ENCODE peak calls at places on chromosome 16, in four cellular contexts. K is spleen, E is stomach, C is transverse colon. H is an unnamed sample.

GRCh38 chr16:7456221-7456620 is 123.6 kb downstream of the RBFOX1 start:
- DNase-seq in K (no peak), E (no peak), C (no peak), H (no peak)

GRCh38 chr16:46787909-46788308 is 39.8 kb upstream of the MYLK3 start:
- DNase-seq in K (no peak), E (no peak), C (no peak), H (no peak)

GRCh38 chr16:27972500-27972899 is 91.0 kb downstream of the GSG1L start:
- DNase-seq in K (peak), E (no peak), C (peak), H (no peak)

GRCh38 chr16:72974142-72974769 is 73.7 kb downstream of the ZFHX3 start:
- DNase-seq in K (no peak), E (peak), C (no peak), H (no peak)

GRCh38 chr16:19860146-19861030 is 24.3 kb downstream of the GPRC5B start:
- DNase-seq in K (peak), E (no peak), C (no peak), H (no peak)

GRCh38 chr16:65510850-65511249 is 389.0 kb upstream of the CDH11 start:
- DNase-seq in K (no peak), E (no peak), C (no peak), H (no peak)

GRCh38 chr16:81652798-81653505 is 126.1 kb upstream of the PLCG2 start:
- DNase-seq in K (no peak), E (no peak), C (peak), H (no peak)

GRCh38 chr16:68798398-68798797 is 44.9 kb upstream of the TANGO6 start:
- DNase-seq in K (no peak), E (no peak), C (no peak), H (no peak)

GRCh38 chr16:81493755-81494433 is 49.3 kb downstream of the CMIP start:
- DNase-seq in K (peak), E (peak), C (peak), H (no peak)

GRCh38 chr16:54275956-54276355 is 10.6 kb downstream of the IRX3 start:
- DNase-seq in K (no peak), E (no peak), C (no peak), H (no peak)

GRCh38 chr16:24729967-24730815 is 740 bp downstream of the TNRC6A start:
- DNase-seq in K (no peak), E (peak), C (peak), H (no peak)

GRCh38 chr16:22353188-22353919 is 21.1 kb downstream of the CDR2 start:
- DNase-seq in K (no peak), E (no peak), C (peak), H (no peak)

GRCh38 chr16:73329363-73330306 is 281.7 kb upstream of the ZFHX3 start:
- DNase-seq in K (no peak), E (no peak), C (peak), H (no peak)

GRCh38 chr16:13798211-13798610 is 121.7 kb upstream of the ERCC4 start:
- DNase-seq in K (no peak), E (no peak), C (no peak), H (no peak)

GRCh38 chr16:24776486-24777220 is 47.2 kb downstream of the TNRC6A start:
- DNase-seq in K (no peak), E (peak), C (no peak), H (no peak)

GRCh38 chr16:54688339-54688738 is 242.3 kb upstream of the IRX5 start:
- DNase-seq in K (no peak), E (no peak), C (no peak), H (no peak)

GRCh38 chr16:50972899-50973298 is 178.2 kb downstream of the SALL1 start:
- DNase-seq in K (no peak), E (no peak), C (no peak), H (no peak)

GRCh38 chr16:86772671-86773338 is 194.5 kb downstream of the FOXL1 start:
- DNase-seq in K (peak), E (no peak), C (no peak), H (no peak)

GRCh38 chr16:85650864-85651811 is 37.6 kb downstream of the GINS2 start:
- DNase-seq in K (no peak), E (peak), C (no peak), H (no peak)

GRCh38 chr16:69410285-69410990 is 14.0 kb upstream of the CYB5B start:
- DNase-seq in K (no peak), E (no peak), C (no peak), H (no peak)

GRCh38 chr16:13864689-13865088 is 55.3 kb upstream of the ERCC4 start:
- DNase-seq in K (no peak), E (no peak), C (no peak), H (no peak)

GRCh38 chr16:52837251-52837650 is 215.4 kb downstream of the CHD9NB start:
- DNase-seq in K (no peak), E (no peak), C (no peak), H (no peak)

GRCh38 chr16:830871-831570 is 30.5 kb upstream of the GNG13 start:
- DNase-seq in K (no peak), E (no peak), C (no peak), H (no peak)

GRCh38 chr16:833411-833810 is 32.9 kb upstream of the GNG13 start:
- DNase-seq in K (no peak), E (no peak), C (no peak), H (no peak)

DNA sequence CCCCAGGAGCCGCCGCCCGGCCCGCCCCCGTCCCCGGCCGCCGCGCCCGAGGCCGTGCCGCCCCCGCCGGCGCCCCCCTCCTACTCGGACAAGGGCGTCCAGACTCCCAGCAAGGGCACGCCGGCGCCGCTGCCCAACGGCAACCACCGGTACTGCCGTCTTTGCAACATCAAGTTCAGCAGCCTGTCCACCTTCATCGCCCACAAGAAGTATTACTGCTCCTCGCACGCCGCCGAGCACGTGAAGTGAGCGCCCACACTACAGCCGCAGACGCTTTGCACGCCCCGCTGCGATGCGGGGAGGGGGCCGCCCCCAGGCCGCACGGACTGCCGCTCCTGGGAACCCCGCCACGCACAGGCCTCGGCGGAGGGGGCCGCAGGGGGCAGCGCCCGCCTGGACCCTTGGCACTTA is 35.5 kb upstream of the ZC3H18 start:
- DNase-seq in K (peak), E (no peak), C (peak), H (no peak)
- TF ChIP-seq CTCF in K (peak), E (no peak), C (no peak), H (peak)

GRCh38 chr16:2089676-2090480 is 42.1 kb downstream of the TSC2 start:
- DNase-seq in K (peak), E (no peak), C (no peak), H (no peak)
- TF ChIP-seq POLR2AphosphoS5 in K (peak), E (no peak), C (no peak), H (no peak)

GRCh38 chr16:9844361-9844760 is 337.9 kb downstream of the GRIN2A start:
- DNase-seq in K (no peak), E (no peak), C (no peak), H (peak)
- H3K4me3 ChIP-seq in K (no peak), E (no peak), C (no peak), H (no peak)

GRCh38 chr16:10661737-10662136 is 33.0 kb downstream of the TEKT5 start:
- DNase-seq in K (no peak), E (no peak), C (no peak), H (no peak)

GRCh38 chr16:10658943-10659342 is 35.8 kb downstream of the TEKT5 start:
- DNase-seq in K (no peak), E (no peak), C (no peak), H (no peak)

GRCh38 chr16:10662212-10662611 is 32.5 kb downstream of the TEKT5 start:
- DNase-seq in K (no peak), E (no peak), C (no peak), H (no peak)

GRCh38 chr16:10663146-10663545 is 31.6 kb downstream of the TEKT5 start:
- DNase-seq in K (no peak), E (no peak), C (no peak), H (no peak)

GRCh38 chr16:10661236-10661635 is 33.5 kb downstream of the TEKT5 start:
- DNase-seq in K (no peak), E (no peak), C (no peak), H (no peak)
- TF ChIP-seq CTCF in K (no peak), E (no peak), C (no peak), H (no peak)

GRCh38 chr16:11105038-11105903 is 150.7 kb downstream of the SOCS1 start:
- DNase-seq in K (no peak), E (no peak), C (peak), H (no peak)
- TF ChIP-seq POLR2AphosphoS5 in K (no peak), E (peak), C (peak), H (peak)

GRCh38 chr16:4802659-4803287 is 340 bp upstream of the ROGDI start:
- DNase-seq in K (peak), E (peak), C (peak), H (peak)

GRCh38 chr16:4801051-4801961 is 1.1 kb downstream of the ROGDI start:
- DNase-seq in K (peak), E (no peak), C (peak), H (no peak)

GRCh38 chr16:4805231-4805630 is 2.8 kb upstream of the ROGDI start:
- DNase-seq in K (no peak), E (no peak), C (no peak), H (no peak)

GRCh38 chr16:4801962-4802658 is at the start of gene ROGDI:
- DNase-seq in K (peak), E (peak), C (peak), H (peak)

DNA sequence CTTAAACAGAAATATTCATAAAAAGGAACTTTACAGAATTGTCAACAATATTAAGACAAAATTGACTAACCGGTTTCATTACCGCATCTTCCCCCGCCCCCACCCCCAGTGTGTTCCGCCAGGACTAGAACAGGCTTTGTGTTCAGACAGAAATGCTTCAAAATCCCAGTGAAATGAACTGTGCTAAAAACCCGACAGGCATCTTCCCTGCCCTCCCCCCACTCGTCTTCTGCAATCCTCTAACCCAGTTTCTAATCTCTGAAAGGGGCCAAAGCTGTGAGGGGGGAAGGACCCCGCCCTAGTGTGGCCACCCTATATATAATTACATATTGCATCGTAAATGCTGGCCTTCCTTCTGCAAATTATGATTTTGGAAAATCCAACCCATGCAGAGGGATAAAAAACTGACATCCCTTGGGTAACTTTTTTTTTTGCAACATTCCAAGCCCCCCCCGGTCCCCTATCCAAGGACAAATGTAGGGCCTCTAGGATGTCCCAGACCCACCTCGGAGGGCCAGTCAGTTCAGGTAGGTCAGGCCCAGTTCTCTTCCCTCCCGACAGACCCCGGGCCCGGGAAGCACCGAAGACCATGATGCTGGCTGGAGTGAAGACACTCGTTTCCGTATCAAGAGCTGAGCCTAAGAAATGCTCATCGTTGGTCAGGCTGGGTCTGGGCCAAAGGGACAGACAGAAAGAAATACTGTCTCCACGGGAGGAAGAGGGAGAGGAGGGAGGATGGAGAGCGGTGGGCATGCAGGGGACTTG is 1.2 kb upstream of the ROGDI start:
- DNase-seq in K (no peak), E (no peak), C (no peak), H (no peak)
- H3K4me3 ChIP-seq in K (no peak), E (no peak), C (no peak), H (peak)